ENCODE peak calls at places on chromosomes 3 and 15, in ten cellular contexts. D is HT1080; C is NCI-H2081; Q is AG10803; R is tibial artery; A is astrocyte; W is sigmoid colon; N is NCI-H748 treated with DMSO at 0.1 percent for 48 hours; X is stimulated activated CD4-positive, alpha-beta T cell treated with anti-CD3 and anti-CD28 coated beads, Interleukin-15, amount 100 ng/mL, for 1 hour; U is stimulated activated CD8-positive, alpha-beta memory T cell treated with anti-CD3 and anti-CD28 coated beads, Interleukin-7, amount 100 ng/mL, for 1 hour. F is an unnamed sample.
A peak's percentile ranks its signal among the peaks of the same experiment; 100 is the strongest.

GRCh38 chr3:138452491-138452890 is 18.1 kb downstream of the ESYT3 start:
- DNase-seq in X (no peak), U (no peak), N (no peak), R (peak; percentile 13), D (no peak), A (no peak), W (no peak), C (no peak), Q (no peak), F (no peak)

GRCh38 chr15:58467722-58468436 is 36.1 kb downstream of the LIPC start:
- DNase-seq in C (no peak), D (no peak), R (peak; percentile 24), X (no peak), W (no peak), N (no peak), Q (no peak), U (no peak), A (peak; percentile 50), F (no peak)

GRCh38 chr3:172329070-172329469 is 119.2 kb downstream of the GHSR start:
- DNase-seq in R (no peak), W (no peak), N (no peak), Q (no peak), C (no peak), U (no peak), D (no peak), X (no peak), A (no peak), F (no peak)

GRCh38 chr3:4493008-4493930 is at the start of gene ITPR1:
- DNase-seq in D (peak; percentile 98), N (peak; percentile 73), A (peak; percentile 96), C (peak; percentile 92), W (peak; percentile 100), R (peak; percentile 100), Q (peak; percentile 97), U (peak; percentile 92), X (peak; percentile 93), F (peak; percentile 97)

GRCh38 chr3:14265246-14265962 is 86.8 kb downstream of the LSM3 start:
- DNase-seq in X (no peak), D (no peak), R (no peak), U (no peak), Q (no peak), A (peak; percentile 77), C (peak; percentile 22), N (peak; percentile 72), W (no peak), F (peak; percentile 94)

GRCh38 chr15:51837784-51838183 is 8.3 kb downstream of the TMOD3 start:
- DNase-seq in Q (no peak), N (no peak), X (no peak), C (no peak), W (no peak), A (peak; percentile 41), U (no peak), D (no peak), R (no peak), F (no peak)

GRCh38 chr15:99486371-99487336 is 79.1 kb upstream of the MEF2A start:
- DNase-seq in X (no peak), D (peak; percentile 28), A (peak; percentile 49), R (peak; percentile 96), W (peak; percentile 88), N (peak; percentile 2), U (no peak), Q (peak; percentile 94), C (peak; percentile 7), F (peak; percentile 52)

GRCh38 chr3:160804762-160805161 is 48.7 kb downstream of the PPM1L start:
- DNase-seq in U (no peak), N (no peak), C (peak; percentile 32), A (no peak), D (peak; percentile 89), R (peak; percentile 80), W (peak; percentile 87), Q (no peak), X (no peak), F (no peak)

GRCh38 chr3:173221010-173221409 is 80.0 kb upstream of the SPATA16 start:
- DNase-seq in A (no peak), X (no peak), C (no peak), R (no peak), U (no peak), D (peak; percentile 42), N (no peak), Q (peak; percentile 1), W (no peak), F (peak; percentile 31)

GRCh38 chr3:33490641-33491241 is 50.5 kb upstream of the UBP1 start:
- DNase-seq in R (no peak), X (no peak), U (no peak), Q (no peak), C (no peak), D (no peak), W (no peak), A (no peak), N (no peak), F (no peak)